ENCODE peak calls at places on chromosomes 1 and 21, in six cellular contexts. B, I, O, Y, D and C are unnamed samples.

GRCh38 chr1:173954179-173954578 is 37.1 kb upstream of the SERPINC1 start:
- DNase-seq in D (no peak), B (no peak), O (no peak), I (no peak), Y (no peak), C (no peak)

GRCh38 chr1:204171751-204172178 is 5.6 kb upstream of the REN start:
- DNase-seq in O (no peak), D (peak), B (no peak), Y (peak), I (no peak), C (no peak)

GRCh38 chr1:55898191-55898590 is 681.2 kb downstream of the PLPP3 start:
- DNase-seq in I (no peak), D (peak), B (no peak), O (no peak), Y (no peak), C (no peak)

GRCh38 chr21:43572443-43572842 is 86.8 kb downstream of the HSF2BP start:
- DNase-seq in O (no peak), D (no peak), Y (no peak), I (no peak), B (no peak), C (no peak)

GRCh38 chr21:45322960-45323461 is 35.3 kb upstream of the POFUT2 start:
- DNase-seq in O (no peak), I (no peak), D (no peak), B (peak), Y (no peak), C (no peak)

GRCh38 chr1:55378582-55378981 is 163.4 kb upstream of the USP24 start:
- DNase-seq in D (peak), O (no peak), Y (peak), B (peak), I (peak), C (peak)

GRCh38 chr21:40331182-40331581 is 463.9 kb downstream of the PCP4 start:
- DNase-seq in Y (no peak), I (no peak), O (no peak), D (no peak), B (no peak), C (no peak)

GRCh38 chr1:160675641-160676410 is 29.0 kb upstream of the SLAMF1 start:
- DNase-seq in I (peak), Y (peak), D (peak), O (peak), B (peak), C (peak)

GRCh38 chr1:89799495-89799894 is 21.3 kb upstream of the LRRC8D start:
- DNase-seq in Y (no peak), O (no peak), B (no peak), D (no peak), I (no peak), C (no peak)

GRCh38 chr1:246724001-246724724 is at the start of gene SCCPDH:
- DNase-seq in O (no peak), Y (no peak), I (peak), B (peak), D (peak), C (peak)

GRCh38 chr1:224178894-224179293 is 4.1 kb upstream of the DEGS1 start:
- DNase-seq in B (no peak), O (no peak), I (no peak), Y (no peak), D (no peak), C (no peak)

GRCh38 chr1:63931468-63931867 is 157.7 kb downstream of the ROR1 start:
- DNase-seq in I (no peak), B (no peak), D (no peak), Y (no peak), O (no peak), C (no peak)

GRCh38 chr1:162091681-162092524 is 22.4 kb downstream of the NOS1AP start:
- DNase-seq in B (no peak), D (peak), O (no peak), I (peak), Y (no peak), C (peak)

GRCh38 chr1:93061895-93062792 is 16.9 kb upstream of the MTF2 start:
- DNase-seq in I (peak), D (peak), B (peak), O (no peak), Y (peak), C (peak)

GRCh38 chr1:45327644-45328515 is 1.2 kb downstream of the HPDL start:
- DNase-seq in B (peak), D (no peak), O (no peak), I (no peak), Y (no peak), C (no peak)

GRCh38 chr1:205067031-205067430 is 17.2 kb downstream of the TMEM81 start:
- DNase-seq in D (no peak), Y (no peak), B (no peak), I (no peak), O (no peak), C (no peak)

GRCh38 chr1:86207323-86207722 is 50.8 kb upstream of the COL24A1 start:
- DNase-seq in I (no peak), D (no peak), Y (no peak), B (no peak), O (no peak), C (no peak)

GRCh38 chr21:37642493-37642892 is 273.8 kb downstream of the KCNJ6 start:
- DNase-seq in I (peak), B (peak), O (no peak), Y (peak), D (peak), C (no peak)

GRCh38 chr1:167774710-167775109 is 52.9 kb downstream of the MPZL1 start:
- DNase-seq in O (no peak), Y (no peak), D (no peak), B (no peak), I (no peak), C (no peak)

GRCh38 chr1:157032303-157032702 is 13.2 kb downstream of the ARHGEF11 start:
- DNase-seq in Y (no peak), I (no peak), D (no peak), O (no peak), B (no peak), C (no peak)

GRCh38 chr21:27108228-27108627 is 141.3 kb upstream of the ADAMTS5 start:
- DNase-seq in Y (no peak), B (no peak), O (no peak), D (no peak), I (no peak), C (no peak)

GRCh38 chr21:45029968-45030636 is 44.3 kb upstream of the ADARB1 start:
- DNase-seq in D (no peak), O (no peak), Y (no peak), B (no peak), I (peak), C (peak)

GRCh38 chr21:37566790-37567725 is 200.5 kb downstream of the DYRK1A start:
- DNase-seq in I (no peak), B (no peak), O (no peak), D (no peak), Y (no peak), C (no peak)

GRCh38 chr21:36820176-36821031 is 121.5 kb downstream of the SIM2 start:
- DNase-seq in Y (no peak), I (peak), D (no peak), B (no peak), O (no peak), C (peak)

GRCh38 chr1:161074676-161075368 is 5.1 kb upstream of the ARHGAP30 start:
- DNase-seq in I (no peak), D (peak), B (peak), Y (no peak), O (no peak), C (no peak)

GRCh38 chr21:21268061-21268471 is 269.9 kb downstream of the NCAM2 start:
- DNase-seq in D (no peak), Y (no peak), I (no peak), O (no peak), B (no peak), C (no peak)

GRCh38 chr1:24369199-24369598 is 44.4 kb downstream of the STPG1 start:
- DNase-seq in Y (no peak), I (no peak), B (no peak), O (no peak), D (no peak), C (no peak)

GRCh38 chr1:168472244-168472643 is 71.6 kb downstream of the XCL2 start:
- DNase-seq in O (no peak), I (no peak), D (no peak), Y (no peak), B (no peak), C (no peak)

GRCh38 chr21:28509031-28509430 is 483.6 kb downstream of the LTN1 start:
- DNase-seq in O (no peak), I (no peak), B (no peak), Y (no peak), D (no peak), C (no peak)

GRCh38 chr1:180151508-180151907 is 3.2 kb upstream of the QSOX1 start:
- DNase-seq in Y (no peak), O (no peak), D (no peak), B (no peak), I (no peak), C (no peak)

GRCh38 chr1:66605419-66605997 is 71.6 kb downstream of the SGIP1 start:
- DNase-seq in Y (no peak), D (no peak), B (no peak), O (no peak), I (no peak), C (no peak)

GRCh38 chr1:16163882-16164820 is 8.3 kb upstream of the EPHA2 start:
- DNase-seq in B (peak), O (no peak), Y (no peak), D (peak), I (no peak), C (no peak)

GRCh38 chr1:7940745-7941436 is at the start of gene TNFRSF9:
- DNase-seq in Y (no peak), B (peak), I (no peak), O (no peak), D (no peak), C (no peak)

GRCh38 chr1:182340233-182341058 is 51.1 kb downstream of the GLUL start:
- DNase-seq in I (no peak), D (peak), Y (no peak), O (no peak), B (no peak), C (no peak)

GRCh38 chr1:8239306-8240023 is 78.4 kb upstream of the SLC45A1 start:
- DNase-seq in Y (no peak), O (no peak), D (peak), I (peak), B (no peak), C (peak)

DNA sequence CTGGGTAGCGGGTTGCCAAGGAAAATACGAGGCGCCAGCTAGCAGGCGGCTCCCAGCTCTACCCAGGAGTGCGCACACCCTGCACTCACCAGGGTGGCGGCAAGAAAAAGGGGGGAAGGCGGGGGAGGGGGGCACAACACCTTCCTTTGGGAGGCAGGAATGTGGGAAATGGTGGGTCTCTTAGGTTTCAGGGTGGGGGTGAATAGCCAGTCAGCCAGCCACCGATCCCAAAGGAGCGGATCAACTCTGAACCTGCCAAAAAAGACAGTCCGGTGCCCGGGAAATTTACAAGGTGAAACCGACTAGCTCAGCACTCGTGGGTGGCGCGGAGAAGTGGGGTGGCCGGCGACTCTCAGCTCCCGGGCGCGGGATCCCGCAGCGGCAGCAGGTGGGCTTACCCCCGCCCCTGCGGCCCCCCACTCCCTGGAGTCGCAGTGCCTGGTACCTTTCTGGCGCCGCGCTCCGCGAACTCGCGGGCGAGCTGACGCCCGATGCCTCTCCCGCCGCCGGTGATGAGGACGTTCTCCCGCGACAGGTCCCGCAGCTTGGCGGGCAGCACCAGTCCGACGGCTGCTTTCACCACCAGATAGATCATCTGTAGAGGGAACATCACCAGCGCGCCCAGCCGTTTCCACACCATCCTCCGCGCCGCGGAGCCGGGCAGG is 1.2 kb downstream of the DHRS3 start:
- DNase-seq in Y (no peak), O (no peak), I (no peak), D (no peak), B (peak), C (no peak)
- TF ChIP-seq ZNF274 in Y (no peak), O (no peak), I (no peak), D (no peak), B (no peak), C (no peak)

DNA sequence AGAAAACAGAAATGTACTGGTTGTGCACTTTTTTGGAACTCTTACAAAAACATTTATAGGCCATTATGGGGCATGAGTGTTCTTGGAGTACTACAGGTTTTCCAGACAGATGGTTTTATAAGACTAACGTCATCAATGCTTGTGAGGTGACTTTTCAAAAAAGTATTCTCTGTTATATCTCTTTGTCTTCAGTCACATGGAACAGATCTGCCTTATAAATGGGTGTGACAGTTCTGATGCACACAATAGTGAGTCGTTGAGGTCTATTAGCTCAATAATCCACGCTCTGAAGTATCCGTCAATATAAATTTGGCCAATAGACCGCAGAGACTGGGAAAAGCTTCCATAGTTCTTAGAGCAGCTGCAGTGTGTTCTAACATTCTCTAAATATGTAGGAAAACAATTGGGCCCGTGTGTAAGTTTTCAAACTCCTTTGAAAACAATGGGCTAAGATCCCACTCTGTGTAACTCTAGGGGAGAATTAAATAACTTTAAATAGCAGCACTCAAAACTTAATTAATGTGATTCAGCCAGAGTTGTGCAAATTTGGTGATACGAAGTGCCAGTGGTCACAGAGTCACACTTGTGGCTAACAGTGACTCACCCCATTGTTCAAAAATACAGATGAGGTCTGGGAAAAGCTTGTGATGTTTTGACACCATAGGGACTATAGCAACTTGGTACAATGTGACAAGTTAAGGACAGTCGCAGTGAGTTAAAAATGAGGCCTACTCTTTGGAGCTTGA is 316.0 kb downstream of the LMO4 start:
- DNase-seq in D (no peak), B (no peak), Y (no peak), I (no peak), O (no peak), C (no peak)
- TF ChIP-seq ZNF274 in D (no peak), B (no peak), Y (no peak), I (no peak), O (no peak), C (no peak)

GRCh38 chr1:6035265-6035664 is 10.4 kb upstream of the KCNAB2 start:
- DNase-seq in B (peak), I (no peak), D (no peak), Y (no peak), O (no peak), C (no peak)
- TF ChIP-seq ZNF274 in B (no peak), I (no peak), D (no peak), Y (no peak), O (no peak), C (no peak)

GRCh38 chr1:179142889-179143299 is 61.0 kb downstream of the TOR3A start:
- DNase-seq in Y (peak), I (no peak), D (peak), B (no peak), O (no peak), C (no peak)
- TF ChIP-seq ZNF274 in Y (no peak), I (no peak), D (no peak), B (no peak), O (no peak), C (no peak)

DNA sequence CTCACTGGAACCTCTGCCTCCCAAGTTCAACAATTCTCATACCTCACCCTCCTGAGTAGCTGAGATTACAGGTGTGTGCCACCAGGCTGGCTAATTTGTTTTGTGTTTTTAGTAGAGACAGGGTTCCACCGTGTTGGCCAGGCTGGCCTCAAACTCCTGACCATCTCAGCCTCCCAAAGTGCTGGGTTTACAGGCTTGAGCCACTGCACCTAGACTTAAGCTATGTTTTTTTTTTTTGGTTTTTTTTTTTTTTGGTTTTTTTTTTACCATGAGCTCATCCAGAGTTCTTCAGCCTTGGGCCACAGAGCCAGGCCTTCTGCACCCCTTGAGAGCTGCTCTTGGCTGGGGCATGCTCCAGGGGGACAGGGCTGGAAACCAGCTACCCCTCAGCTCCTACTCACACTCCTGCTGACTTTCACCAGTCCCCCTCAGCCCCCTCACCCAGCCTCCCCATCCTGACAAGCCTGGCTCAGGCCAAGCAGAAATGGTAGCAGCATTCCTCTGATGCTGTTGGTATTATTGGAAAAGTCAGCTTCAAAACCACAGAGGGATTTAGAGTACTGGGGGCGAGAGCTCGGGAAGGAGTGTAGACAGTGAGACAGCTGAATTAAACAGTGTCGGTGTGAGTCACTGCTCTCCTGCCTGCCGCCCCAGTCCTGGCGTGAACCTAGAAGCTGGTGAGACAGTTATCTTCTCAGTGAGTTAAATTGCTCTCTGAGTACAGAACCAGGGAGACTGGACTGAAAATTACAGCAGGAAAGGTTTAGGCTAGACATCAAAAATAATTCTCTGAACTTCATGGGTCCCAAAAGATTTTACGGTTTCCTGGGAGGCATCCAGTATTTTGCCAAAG is 63.7 kb downstream of the NAV1 start:
- DNase-seq in I (no peak), O (no peak), Y (no peak), D (no peak), B (no peak), C (no peak)
- TF ChIP-seq ZNF274 in I (no peak), O (no peak), Y (no peak), D (no peak), B (no peak), C (no peak)

GRCh38 chr1:115365738-115366137 is 27.7 kb upstream of the NGF start:
- DNase-seq in O (no peak), B (no peak), Y (no peak), I (no peak), D (no peak), C (no peak)
- TF ChIP-seq ZNF274 in O (no peak), B (no peak), Y (no peak), I (no peak), D (no peak), C (no peak)

GRCh38 chr1:1573843-1574720 is 581 bp downstream of the SSU72 start:
- DNase-seq in I (peak), B (peak), Y (no peak), D (peak), O (no peak), C (no peak)
- TF ChIP-seq ZNF274 in I (no peak), B (no peak), Y (no peak), D (peak), O (no peak), C (no peak)

GRCh38 chr21:17671733-17672132 is 59.0 kb upstream of the BTG3 start:
- DNase-seq in I (no peak), O (no peak), D (no peak), Y (no peak), B (no peak), C (no peak)
- TF ChIP-seq ZNF274 in I (no peak), O (no peak), D (no peak), Y (no peak), B (no peak), C (no peak)

DNA sequence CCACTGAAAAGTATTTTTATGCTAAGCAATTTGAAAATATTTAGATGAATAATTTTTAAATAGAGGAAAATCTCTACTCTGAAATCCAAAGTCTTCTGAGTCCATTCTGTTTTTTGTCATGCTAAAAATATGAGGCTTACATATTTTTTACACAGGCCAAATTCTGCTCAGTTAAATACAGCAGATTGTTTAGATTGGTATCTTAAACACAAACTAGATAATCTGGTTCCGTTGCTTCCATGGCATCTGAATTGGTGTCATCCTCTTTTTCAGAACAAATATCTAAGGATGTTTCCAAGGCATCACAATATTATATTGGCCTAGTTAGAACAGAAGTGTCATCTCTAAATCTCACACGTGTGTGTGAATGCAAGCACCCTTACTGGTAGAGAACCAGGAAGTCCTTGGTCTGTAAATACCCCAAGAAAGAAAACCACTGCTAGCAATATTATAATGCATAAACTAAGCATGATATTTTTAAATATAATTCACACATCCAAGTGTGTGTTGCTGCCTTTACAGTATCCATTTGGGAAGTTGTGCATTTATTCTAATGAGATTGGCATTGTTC is 151.1 kb downstream of the NRIP1 start:
- DNase-seq in I (no peak), D (no peak), B (no peak), Y (no peak), O (no peak), C (no peak)
- TF ChIP-seq ZNF274 in I (no peak), D (no peak), B (no peak), Y (no peak), O (no peak), C (no peak)